ENCODE peak calls at places on chromosomes 16 and 17, in seven cellular contexts. G is germinal center; V is stimulated activated CD4-positive, alpha-beta T cell treated with anti-CD3 and anti-CD28 coated beads, Interleukin-2, amount 100 ng/mL, for 48 hours; D is GM23338; P is GM03348; F is activated T-helper 1 cell treated with Interleukin-2 at 50 U/mL for 16 hours; R is AG04450. E is an unnamed sample.

GRCh38 chr16:22843122-22843521 is 29.2 kb downstream of the HS3ST2 start:
- DNase-seq in G (no peak), D (no peak), R (no peak), F (no peak), V (no peak), P (no peak), E (no peak)

GRCh38 chr16:10981697-10982216 is 37.4 kb downstream of the CLEC16A start:
- DNase-seq in G (peak; percentile 81), F (no peak), V (no peak), R (no peak), D (peak; percentile 73), P (no peak), E (peak; percentile 87)

GRCh38 chr17:5379351-5380107 is 39.9 kb downstream of the NUP88 start:
- DNase-seq in P (no peak), D (no peak), F (no peak), V (no peak), R (no peak), G (no peak), E (no peak)

GRCh38 chr17:40059729-40060475 is 2.9 kb upstream of the THRA start:
- DNase-seq in V (no peak), G (no peak), R (no peak), P (no peak), F (no peak), D (no peak), E (no peak)

GRCh38 chr17:65855245-65855644 is 293.8 kb upstream of the AXIN2 start:
- DNase-seq in F (no peak), P (peak; percentile 14), D (peak; percentile 21), V (no peak), G (no peak), R (no peak), E (no peak)

GRCh38 chr16:26981266-26981938 is 85.3 kb upstream of the C16orf82 start:
- DNase-seq in G (no peak), F (no peak), R (peak; percentile 72), D (no peak), P (peak; percentile 57), V (no peak), E (no peak)

GRCh38 chr17:41212524-41213169 is 13.8 kb upstream of the KRTAP9-2 start:
- DNase-seq in F (no peak), D (no peak), R (no peak), G (no peak), V (no peak), P (no peak), E (no peak)

GRCh38 chr16:19419691-19420060 is 2.0 kb downstream of the TMC5 start:
- DNase-seq in R (no peak), P (no peak), G (no peak), F (no peak), V (no peak), D (no peak), E (no peak)

GRCh38 chr16:28130099-28131088 is 66.9 kb upstream of the GSG1L start:
- DNase-seq in P (peak; percentile 41), V (no peak), F (no peak), G (no peak), D (peak; percentile 14), R (no peak), E (no peak)

GRCh38 chr16:70478912-70479341 is 24.5 kb downstream of the FCSK start:
- DNase-seq in V (no peak), D (peak; percentile 36), P (no peak), R (no peak), G (no peak), F (no peak), E (no peak)

GRCh38 chr16:17313085-17313611 is 157.6 kb downstream of the XYLT1 start:
- DNase-seq in P (peak; percentile 81), R (no peak), F (no peak), G (no peak), D (no peak), V (no peak), E (no peak)

GRCh38 chr17:60435244-60436170 is 13.2 kb downstream of the CHCT1 start:
- DNase-seq in R (peak; percentile 70), P (peak; percentile 90), V (peak; percentile 40), F (peak; percentile 11), G (peak; percentile 72), D (peak; percentile 89), E (peak; percentile 65)

GRCh38 chr16:57422026-57422944 is 17.7 kb downstream of the CCL17 start:
- DNase-seq in P (peak; percentile 67), R (peak; percentile 39), D (peak; percentile 71), G (no peak), V (no peak), F (no peak), E (no peak)

GRCh38 chr17:3964203-3965122 is at the start of gene ATP2A3:
- DNase-seq in R (no peak), F (peak; percentile 73), P (peak; percentile 63), G (peak; percentile 83), D (peak; percentile 78), V (peak; percentile 70), E (peak; percentile 90)

GRCh38 chr16:78896280-78896679 is 704.3 kb downstream of the MAF start:
- DNase-seq in R (no peak), V (peak; percentile 23), D (no peak), F (no peak), G (no peak), P (no peak), E (no peak)

GRCh38 chr17:27819171-27819544 is 18.8 kb upstream of the NOS2 start:
- DNase-seq in V (no peak), F (no peak), G (no peak), P (no peak), D (no peak), R (no peak), E (no peak)

GRCh38 chr17:32355649-32356377 is 5.9 kb downstream of the ZNF207 start:
- DNase-seq in V (no peak), D (no peak), R (no peak), G (no peak), F (no peak), P (no peak), E (no peak)

GRCh38 chr17:19703106-19703775 is 13.1 kb downstream of the SLC47A2 start:
- DNase-seq in R (no peak), V (no peak), D (no peak), F (no peak), G (no peak), P (peak; percentile 13), E (peak; percentile 11)

GRCh38 chr17:29080323-29080722 is 37.4 kb downstream of the PIPOX start:
- DNase-seq in P (no peak), D (no peak), G (no peak), R (no peak), V (no peak), F (no peak), E (no peak)

GRCh38 chr16:30183236-30183960 is at the start of gene CORO1A:
- DNase-seq in R (peak; percentile 18), D (peak; percentile 92), V (peak; percentile 84), F (peak; percentile 78), P (peak; percentile 90), G (peak; percentile 87), E (peak; percentile 87)

GRCh38 chr17:57810740-57811632 is 38.9 kb downstream of the MRPS23 start:
- DNase-seq in R (no peak), G (peak; percentile 22), P (peak; percentile 66), D (no peak), F (no peak), V (no peak), E (peak; percentile 43)

GRCh38 chr16:56634715-56635440 is 2.4 kb downstream of the MT1M start:
- DNase-seq in R (no peak), V (no peak), P (no peak), D (peak; percentile 46), G (no peak), F (no peak), E (no peak)

GRCh38 chr16:8676737-8677375 is 2.4 kb downstream of the ABAT start:
- DNase-seq in V (no peak), D (no peak), R (no peak), P (no peak), G (no peak), F (no peak), E (no peak)

GRCh38 chr16:85913688-85914422 is 14.9 kb downstream of the IRF8 start:
- DNase-seq in G (no peak), F (no peak), P (no peak), D (no peak), R (no peak), V (no peak), E (no peak)

GRCh38 chr16:89893642-89894548 is 20.5 kb downstream of the TCF25 start:
- DNase-seq in P (no peak), F (no peak), G (no peak), V (no peak), D (no peak), R (no peak), E (peak; percentile 54)

GRCh38 chr16:31456988-31457360 is 2.3 kb upstream of the ARMC5 start:
- DNase-seq in P (no peak), F (no peak), D (no peak), R (no peak), V (no peak), G (no peak), E (no peak)

GRCh38 chr17:64984776-64985521 is 65.7 kb upstream of the LRRC37A3 start:
- DNase-seq in G (no peak), F (peak; percentile 43), V (no peak), P (peak; percentile 13), D (no peak), R (no peak), E (no peak)

GRCh38 chr17:74332017-74332650 is 6.1 kb downstream of the KIF19 start:
- DNase-seq in V (no peak), P (no peak), G (no peak), R (no peak), F (no peak), D (no peak), E (no peak)

GRCh38 chr17:75950850-75951554 is 10.2 kb upstream of the FBF1 start:
- DNase-seq in R (no peak), V (no peak), P (no peak), D (no peak), G (no peak), F (no peak), E (no peak)

GRCh38 chr16:50120732-50121131 is 32.4 kb upstream of the TENT4B start:
- DNase-seq in D (no peak), G (no peak), P (no peak), F (no peak), V (no peak), R (no peak), E (no peak)

GRCh38 chr17:74442291-74442669 is 10.4 kb downstream of the GPRC5C start:
- DNase-seq in R (no peak), V (no peak), G (no peak), P (no peak), D (no peak), F (no peak), E (no peak)

GRCh38 chr17:41060052-41060604 is at the start of gene KRTAP2-3:
- DNase-seq in P (peak; percentile 46), V (no peak), G (no peak), F (no peak), R (peak; percentile 87), D (no peak), E (no peak)

GRCh38 chr16:68451656-68452055 is 3.3 kb upstream of the SMPD3 start:
- DNase-seq in D (no peak), R (no peak), F (no peak), G (no peak), V (no peak), P (no peak), E (no peak)

GRCh38 chr16:11039726-11040125 is 95.4 kb downstream of the CLEC16A start:
- DNase-seq in R (no peak), G (no peak), V (no peak), P (no peak), D (no peak), F (no peak), E (no peak)

GRCh38 chr16:11597268-11597690 is 10.6 kb upstream of the LITAF start:
- DNase-seq in G (no peak), D (no peak), V (no peak), F (no peak), R (no peak), P (peak; percentile 34), E (no peak)

E was measured in B cell.